ENCODE peak calls at places on chromosome 7, in ten cellular contexts. F is left ventricle myocardium inferior; S is astrocyte; Q is DND-41; N is kidney; T is CD8-positive, alpha-beta T cell; B is A549; M is K562; D is GM23338; L is RWPE1. O is an unnamed sample.

GRCh38 chr7:18798018-18798906 is 302.7 kb downstream of the HDAC9 start:
- DNase-seq in F (no peak), S (peak), Q (no peak), N (no peak), T (no peak), B (no peak), M (no peak), D (peak), L (no peak), O (no peak)

GRCh38 chr7:107856806-107857540 is 34.0 kb upstream of the DLD start:
- DNase-seq in F (no peak), S (peak), Q (peak), N (no peak), T (peak), B (no peak), M (no peak), D (no peak), L (no peak), O (no peak)

GRCh38 chr7:17915168-17915567 is 25.1 kb downstream of the SNX13 start:
- DNase-seq in F (no peak), S (no peak), Q (no peak), N (no peak), T (no peak), B (no peak), M (no peak), D (peak), L (no peak), O (no peak)

GRCh38 chr7:117809958-117810357 is 63.3 kb downstream of the CTTNBP2 start:
- DNase-seq in F (no peak), S (peak), Q (no peak), N (no peak), T (no peak), B (no peak), M (no peak), D (peak), L (no peak), O (no peak)

GRCh38 chr7:38276096-38276857 is 2.8 kb upstream of the TARP start:
- DNase-seq in F (no peak), S (no peak), Q (no peak), N (no peak), T (no peak), B (no peak), M (no peak), D (no peak), L (no peak), O (no peak)

GRCh38 chr7:158694650-158695049 is 10.0 kb downstream of the NCAPG2 start:
- DNase-seq in F (no peak), S (no peak), Q (no peak), N (no peak), T (no peak), B (no peak), M (no peak), D (no peak), L (no peak), O (no peak)

GRCh38 chr7:20241491-20242261 is 24.5 kb upstream of the MACC1 start:
- DNase-seq in F (no peak), S (peak), Q (no peak), N (no peak), T (no peak), B (no peak), M (no peak), D (no peak), L (peak), O (peak)

GRCh38 chr7:132755538-132756481 is 179.5 kb upstream of the PLXNA4 start:
- DNase-seq in F (no peak), S (no peak), Q (no peak), N (no peak), T (no peak), B (no peak), M (no peak), D (no peak), L (no peak), O (no peak)

GRCh38 chr7:4738711-4739527 is 36.5 kb upstream of the AP5Z1 start:
- DNase-seq in F (no peak), S (peak), Q (peak), N (no peak), T (no peak), B (peak), M (peak), D (peak), L (peak), O (no peak)

GRCh38 chr7:80611353-80611752 is 27.1 kb upstream of the CD36 start:
- DNase-seq in F (no peak), S (no peak), Q (no peak), N (no peak), T (no peak), B (peak), M (no peak), D (no peak), L (no peak), O (no peak)
- H3K27ac ChIP-seq in F (peak), S (peak), Q (no peak), N (no peak), T (no peak), B (peak), M (no peak), D (no peak), L (no peak), O (no peak)

DNA sequence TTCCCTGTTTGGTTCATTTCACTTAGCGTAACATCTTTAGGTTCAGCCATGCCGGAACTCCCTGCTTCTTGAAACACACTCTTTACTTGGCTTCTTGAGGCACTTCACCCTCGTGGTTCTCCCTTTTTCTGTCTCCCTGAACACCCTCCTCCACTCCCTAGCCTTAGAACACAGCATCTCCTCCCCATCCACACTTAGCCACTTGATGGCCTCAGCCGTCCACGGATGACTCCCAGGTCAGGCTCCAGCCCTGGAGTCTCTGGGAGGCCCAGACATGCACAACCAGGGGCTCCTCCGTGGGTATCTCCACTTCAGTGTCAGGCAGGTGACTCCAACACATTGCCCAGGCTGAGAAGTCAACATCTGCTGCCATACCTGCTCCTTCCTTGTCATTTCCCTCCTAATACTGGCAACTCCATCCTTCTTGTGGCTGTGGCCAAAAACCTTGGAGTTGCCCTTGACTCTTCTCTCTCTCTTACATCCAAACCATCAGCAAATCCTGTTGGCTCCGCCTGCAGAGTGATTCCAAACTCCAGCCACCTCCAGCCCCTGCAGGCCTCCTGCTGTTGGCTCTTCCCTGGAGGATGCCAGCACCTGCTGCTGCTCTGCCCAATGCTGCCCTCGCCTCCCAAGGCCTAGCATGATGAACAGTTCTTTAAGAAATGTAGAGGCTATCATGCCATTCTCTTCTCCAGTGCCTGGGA is 8.4 kb upstream of the INMT start:
- DNase-seq in F (peak), S (no peak), Q (no peak), N (no peak), T (no peak), B (no peak), M (peak), D (no peak), L (peak), O (no peak)
- TF ChIP-seq CTCF in F (peak), S (no peak), Q (peak), N (peak), T (no peak), B (no peak), M (peak), D (peak), L (no peak), O (peak)

DNA sequence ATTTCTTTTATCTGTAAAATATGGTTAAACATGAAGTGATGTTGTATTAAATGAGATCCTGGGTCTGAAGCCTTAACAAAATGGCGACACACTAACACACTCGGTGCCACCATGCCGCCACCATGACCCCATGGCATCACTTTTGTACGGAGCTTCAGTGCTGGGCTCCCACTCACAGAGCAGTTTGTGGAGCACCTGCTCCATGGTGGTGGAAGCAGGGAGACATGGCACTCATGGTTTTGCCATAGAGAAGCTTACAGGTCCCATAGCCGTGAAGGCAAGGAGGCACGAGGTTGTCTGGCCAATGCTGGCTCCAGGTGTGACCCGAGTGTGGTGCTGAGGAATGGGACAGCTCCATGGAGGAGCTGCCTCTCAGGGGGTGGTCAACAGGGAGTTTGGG is 63.5 kb upstream of the EN2 start:
- DNase-seq in F (no peak), S (no peak), Q (no peak), N (no peak), T (no peak), B (no peak), M (no peak), D (no peak), L (no peak), O (no peak)
- H3K27ac ChIP-seq in F (no peak), S (no peak), Q (no peak), N (no peak), T (no peak), B (no peak), M (no peak), D (no peak), L (no peak), O (no peak)

DNA sequence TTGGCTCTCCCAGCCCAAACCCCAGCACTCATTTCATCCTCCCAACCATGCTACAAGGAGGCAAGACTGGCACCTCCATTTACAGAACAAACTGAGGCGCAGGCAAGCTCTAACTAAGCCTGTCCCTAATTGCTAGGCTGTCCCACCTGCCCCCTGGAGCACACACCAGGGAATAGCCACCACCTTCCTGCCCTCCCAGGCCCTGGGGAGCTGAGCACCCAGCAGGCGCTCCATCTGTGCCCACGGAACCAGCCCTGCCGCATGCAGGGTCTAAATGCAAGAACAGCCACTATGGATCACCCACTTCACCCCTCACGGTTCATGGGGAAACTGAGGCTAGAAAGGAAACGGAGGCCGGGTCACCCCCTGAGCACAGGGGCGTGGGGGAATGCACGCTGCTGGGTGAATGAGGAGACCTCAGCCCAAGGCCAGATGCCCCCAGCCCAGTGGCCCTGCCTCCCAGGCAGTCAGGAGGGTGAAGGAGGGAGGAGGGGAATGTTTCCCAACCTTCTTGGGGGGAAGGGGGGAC is 16.5 kb downstream of the PDGFA start:
- DNase-seq in F (no peak), S (no peak), Q (no peak), N (peak), T (no peak), B (no peak), M (no peak), D (no peak), L (no peak), O (no peak)
- TF ChIP-seq CTCF in F (no peak), S (no peak), Q (peak), N (no peak), T (no peak), B (no peak), M (peak), D (no peak), L (no peak), O (peak)

GRCh38 chr7:151439855-151440798 is at the start of gene CRYGN:
- DNase-seq in F (no peak), S (no peak), Q (no peak), N (no peak), T (no peak), B (no peak), M (no peak), D (peak), L (no peak), O (no peak)

GRCh38 chr7:151437866-151438516 is 1.9 kb downstream of the CRYGN start:
- DNase-seq in F (no peak), S (no peak), Q (no peak), N (no peak), T (no peak), B (no peak), M (no peak), D (no peak), L (no peak), O (no peak)

GRCh38 chr7:151442776-151443496 is 3.0 kb upstream of the CRYGN start:
- DNase-seq in F (no peak), S (no peak), Q (no peak), N (no peak), T (no peak), B (no peak), M (no peak), D (no peak), L (no peak), O (no peak)

GRCh38 chr7:151438864-151439601 is 908 bp downstream of the CRYGN start:
- DNase-seq in F (no peak), S (no peak), Q (no peak), N (no peak), T (no peak), B (no peak), M (no peak), D (no peak), L (no peak), O (no peak)

GRCh38 chr7:151440799-151441443 is 980 bp upstream of the CRYGN start:
- DNase-seq in F (no peak), S (no peak), Q (peak), N (no peak), T (no peak), B (no peak), M (no peak), D (no peak), L (no peak), O (no peak)
- H3K27ac ChIP-seq in F (no peak), S (no peak), Q (peak), N (no peak), T (no peak), B (peak), M (no peak), D (no peak), L (peak), O (no peak)